ENCODE peak calls at places on chromosomes 11 and 22, in six cellular contexts. N is psoas muscle, Y is colonic mucosa, I is iPS DF 6.9, U is heart right ventricle, W is SJCRH30. V is an unnamed sample. For H3K36me3, the result is how much of the 10 kb centered on the place peaks cover.

GRCh38 chr11:77191823-77192495 is 63.9 kb downstream of the MYO7A start:
- DNase-seq in N (no peak), Y (peak), I (no peak), U (peak), W (peak), V (no peak)

GRCh38 chr22:20099099-20099711 is 16.7 kb upstream of the RANBP1 start:
- DNase-seq in N (no peak), Y (no peak), I (no peak), U (no peak), W (no peak), V (no peak)

GRCh38 chr11:86673055-86673843 is 833 bp upstream of the ME3 start:
- DNase-seq in N (no peak), Y (no peak), I (no peak), U (no peak), W (no peak), V (no peak)

GRCh38 chr11:48001438-48002021 is 21.2 kb downstream of the PTPRJ start:
- DNase-seq in N (no peak), Y (no peak), I (no peak), U (no peak), W (no peak), V (no peak)

GRCh38 chr11:101133190-101133589 is 3.6 kb upstream of the PGR start:
- DNase-seq in N (no peak), Y (no peak), I (no peak), U (no peak), W (no peak), V (no peak)

GRCh38 chr11:34637303-34637702 is 16.4 kb downstream of the EHF start:
- DNase-seq in N (no peak), Y (no peak), I (no peak), U (peak), W (no peak), V (no peak)

GRCh38 chr11:68549789-68550484 is 89.4 kb downstream of the PPP6R3 start:
- DNase-seq in N (no peak), Y (no peak), I (no peak), U (no peak), W (no peak), V (no peak)

GRCh38 chr11:63503492-63503891 is 2.4 kb upstream of the LGALS12 start:
- DNase-seq in N (no peak), Y (no peak), I (no peak), U (no peak), W (no peak), V (no peak)

GRCh38 chr22:22508274-22509176 is at the start of gene ZNF280B:
- DNase-seq in N (peak), Y (peak), I (peak), U (peak), W (no peak), V (peak)

GRCh38 chr11:32435511-32435946 is at the start of gene WT1:
- DNase-seq in N (no peak), Y (no peak), I (no peak), U (peak), W (no peak), V (no peak)

GRCh38 chr11:109735139-109735538 is 313.1 kb downstream of the C11orf87 start:
- DNase-seq in N (no peak), Y (no peak), I (no peak), U (no peak), W (no peak), V (no peak)

GRCh38 chr22:27247691-27248434 is 553.7 kb downstream of the MN1 start:
- DNase-seq in N (no peak), Y (no peak), I (no peak), U (no peak), W (peak), V (no peak)

GRCh38 chr11:22078063-22078462 is 114.8 kb upstream of the ANO5 start:
- DNase-seq in N (no peak), Y (no peak), I (no peak), U (no peak), W (no peak), V (no peak)

GRCh38 chr22:44523981-44524759 is 26.1 kb upstream of the RTL6 start:
- DNase-seq in N (no peak), Y (peak), I (no peak), U (no peak), W (peak), V (no peak)

GRCh38 chr11:36057372-36058045 is 113.6 kb downstream of the LDLRAD3 start:
- DNase-seq in N (peak), Y (no peak), I (no peak), U (no peak), W (no peak), V (no peak)

GRCh38 chr11:129372609-129373488 is 2.8 kb upstream of the BARX2 start:
- DNase-seq in N (no peak), Y (no peak), I (no peak), U (no peak), W (no peak), V (no peak)

GRCh38 chr11:10902301-10902700 is 44.4 kb upstream of the ZBED5 start:
- DNase-seq in N (no peak), Y (no peak), I (no peak), U (no peak), W (no peak), V (no peak)

GRCh38 chr11:74570266-74571061 is 21.9 kb upstream of the POLD3 start:
- DNase-seq in N (no peak), Y (peak), I (peak), U (no peak), W (peak), V (no peak)

GRCh38 chr22:29706493-29706892 is 13.3 kb upstream of the CABP7 start:
- DNase-seq in N (no peak), Y (no peak), I (no peak), U (no peak), W (no peak), V (no peak)

GRCh38 chr11:59898652-59899051 is 20.1 kb downstream of the OOSP3 start:
- DNase-seq in N (no peak), Y (no peak), I (no peak), U (no peak), W (peak), V (no peak)

GRCh38 chr11:58254936-58255335 is 13.1 kb downstream of the OR10W1 start:
- DNase-seq in N (no peak), Y (no peak), I (no peak), U (no peak), W (no peak), V (no peak)

GRCh38 chr11:17635551-17635938 is 83.8 kb upstream of the MYOD1 start:
- DNase-seq in N (no peak), Y (no peak), I (no peak), U (no peak), W (no peak), V (peak)

GRCh38 chr11:111417011-111417765 is 38.1 kb upstream of the POU2AF1 start:
- DNase-seq in N (no peak), Y (no peak), I (no peak), U (no peak), W (no peak), V (no peak)

GRCh38 chr22:27260087-27260730 is 541.3 kb downstream of the MN1 start:
- DNase-seq in N (no peak), Y (no peak), I (no peak), U (no peak), W (no peak), V (no peak)

GRCh38 chr11:110286298-110287040 is 9.9 kb downstream of the RDX start:
- DNase-seq in N (no peak), Y (no peak), I (no peak), U (no peak), W (no peak), V (no peak)

GRCh38 chr11:117180661-117181585 is 2.4 kb downstream of the SIDT2 start:
- DNase-seq in N (peak), Y (peak), I (peak), U (peak), W (no peak), V (peak)

GRCh38 chr11:123478352-123478986 is 48.4 kb downstream of the GRAMD1B start:
- DNase-seq in N (peak), Y (peak), I (peak), U (peak), W (peak), V (no peak)

GRCh38 chr22:41521166-41521565 is 23.1 kb downstream of the POLR3H start:
- DNase-seq in N (no peak), Y (no peak), I (no peak), U (no peak), W (no peak), V (no peak)

GRCh38 chr22:24813861-24814770 is 8.1 kb downstream of the SGSM1 start:
- DNase-seq in N (no peak), Y (no peak), I (no peak), U (no peak), W (no peak), V (no peak)

GRCh38 chr11:45930031-45930794 is 7.8 kb downstream of the LARGE2 start:
- DNase-seq in N (no peak), Y (peak), I (no peak), U (peak), W (peak), V (peak)

GRCh38 chr22:19809741-19810140 is 44.9 kb downstream of the GNB1L start:
- DNase-seq in N (no peak), Y (no peak), I (no peak), U (no peak), W (no peak), V (no peak)

GRCh38 chr11:12126352-12127019 is 16.1 kb downstream of the MICAL2 start:
- DNase-seq in N (no peak), Y (no peak), I (no peak), U (no peak), W (no peak), V (no peak)

GRCh38 chr22:18970180-18970947 is 34.3 kb upstream of the PRODH start:
- DNase-seq in N (peak), Y (no peak), I (no peak), U (no peak), W (no peak), V (no peak)

GRCh38 chr11:129146196-129146595 is 45.9 kb downstream of the ARHGAP32 start:
- DNase-seq in N (no peak), Y (no peak), I (no peak), U (no peak), W (no peak), V (no peak)

GRCh38 chr22:46373838-46374662 is 38.5 kb downstream of the TRMU start:
- DNase-seq in N (no peak), Y (peak), I (no peak), U (peak), W (peak), V (no peak)

DNA sequence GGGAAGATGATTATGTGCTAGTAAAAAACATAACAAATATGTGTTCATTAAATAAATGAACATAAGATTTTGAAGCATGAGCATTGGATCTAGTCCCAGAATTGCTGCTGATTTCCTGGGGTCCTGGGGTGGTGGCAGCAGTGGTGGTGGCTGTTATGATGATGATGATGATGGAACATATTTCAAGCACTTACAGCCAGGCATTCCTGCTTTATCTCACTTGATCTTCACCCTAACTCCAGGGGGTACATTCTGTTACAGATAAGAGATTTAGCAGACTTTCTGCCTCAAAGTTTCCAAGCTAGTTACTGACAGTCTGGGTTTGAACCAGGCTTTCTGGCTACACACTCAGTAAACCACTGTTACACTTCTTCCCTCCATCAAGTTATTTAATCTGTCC is 5.2 kb downstream of the TRAPPC4 start:
- DNase-seq in N (no peak), Y (no peak), I (no peak), U (no peak), W (no peak), V (no peak)
- H3K36me3 ChIP-seq in N (half or more), Y (under half), I (under half), U (half or more), W (under half), V (under half)

DNA sequence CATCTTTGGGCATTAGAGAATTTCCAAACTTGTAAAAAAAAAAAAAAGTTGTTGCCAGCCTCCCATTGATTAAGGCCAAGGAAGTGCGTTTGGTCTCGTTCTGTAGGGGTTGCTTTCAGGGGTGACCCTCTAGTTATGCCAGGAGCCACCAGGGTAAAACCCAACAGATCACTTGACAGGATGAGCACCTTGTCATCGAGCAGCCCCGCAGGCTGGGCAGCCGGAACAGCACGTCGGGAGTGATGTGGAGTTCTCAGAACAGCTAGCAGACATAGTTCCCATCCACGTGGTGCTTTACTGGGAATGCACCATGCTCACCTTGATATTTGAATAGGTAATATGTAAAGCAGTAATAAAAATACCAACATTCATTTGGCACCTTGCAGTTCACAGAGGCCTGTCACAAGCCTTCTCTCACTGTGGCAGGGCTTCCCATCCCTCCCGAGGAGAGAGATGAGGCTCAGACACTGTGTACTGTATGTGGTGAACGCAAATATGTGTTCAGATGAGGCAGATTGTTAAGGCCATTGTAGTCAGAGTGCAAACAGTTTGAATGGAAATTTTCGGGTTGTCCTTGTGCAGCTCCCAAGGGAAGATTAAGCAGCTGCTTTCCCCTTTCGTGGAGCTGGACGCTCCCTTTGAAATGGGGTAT is 70.9 kb upstream of the SORL1-AS1 start:
- DNase-seq in N (no peak), Y (no peak), I (no peak), U (no peak), W (no peak), V (no peak)
- H3K36me3 ChIP-seq in N (under half), Y (under half), I (under half), U (under half), W (under half), V (under half)

DNA sequence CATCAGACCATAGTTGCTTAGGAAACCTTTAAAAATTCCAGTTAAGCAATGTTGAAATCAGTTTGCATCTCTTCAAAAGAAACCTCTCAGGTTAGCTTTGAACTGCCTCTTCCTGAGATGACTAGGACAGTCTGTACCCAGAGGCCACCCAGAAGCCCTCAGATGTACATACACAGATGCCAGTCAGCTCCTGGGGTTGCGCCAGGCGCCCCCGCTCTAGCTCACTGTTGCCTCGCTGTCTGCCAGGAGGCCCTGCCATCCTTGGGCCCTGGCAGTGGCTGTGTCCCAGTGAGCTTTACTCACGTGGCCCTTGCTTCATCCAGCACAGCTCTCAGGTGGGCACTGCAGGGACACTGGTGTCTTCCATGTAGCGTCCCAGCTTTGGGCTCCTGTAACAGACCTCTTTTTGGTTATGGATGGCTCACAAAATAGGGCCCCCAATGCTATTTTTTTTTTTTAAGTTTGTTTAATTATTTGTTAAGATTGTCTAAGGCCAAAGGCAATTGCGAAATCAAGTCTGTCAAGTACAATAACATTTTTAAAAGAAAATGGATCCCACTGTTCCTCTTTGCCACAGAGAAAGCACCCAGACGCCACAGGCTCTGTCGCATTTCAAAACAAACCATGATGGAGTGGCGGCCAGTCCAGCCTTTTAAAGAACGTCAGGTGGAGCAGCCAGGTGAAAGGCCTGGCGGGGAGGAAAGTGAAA is 73.4 kb downstream of the NCAPD3 start:
- DNase-seq in N (no peak), Y (no peak), I (no peak), U (peak), W (no peak), V (no peak)
- H3K36me3 ChIP-seq in N (half or more), Y (under half), I (under half), U (half or more), W (half or more), V (half or more)

GRCh38 chr22:32396746-32397145 is 15.3 kb downstream of the RTCB start:
- DNase-seq in N (no peak), Y (no peak), I (no peak), U (no peak), W (no peak), V (no peak)

GRCh38 chr22:32396255-32396654 is 15.8 kb downstream of the RTCB start:
- DNase-seq in N (no peak), Y (no peak), I (no peak), U (no peak), W (no peak), V (no peak)

GRCh38 chr22:32407332-32407731 is 4.7 kb downstream of the RTCB start:
- DNase-seq in N (no peak), Y (no peak), I (no peak), U (no peak), W (no peak), V (no peak)

DNA sequence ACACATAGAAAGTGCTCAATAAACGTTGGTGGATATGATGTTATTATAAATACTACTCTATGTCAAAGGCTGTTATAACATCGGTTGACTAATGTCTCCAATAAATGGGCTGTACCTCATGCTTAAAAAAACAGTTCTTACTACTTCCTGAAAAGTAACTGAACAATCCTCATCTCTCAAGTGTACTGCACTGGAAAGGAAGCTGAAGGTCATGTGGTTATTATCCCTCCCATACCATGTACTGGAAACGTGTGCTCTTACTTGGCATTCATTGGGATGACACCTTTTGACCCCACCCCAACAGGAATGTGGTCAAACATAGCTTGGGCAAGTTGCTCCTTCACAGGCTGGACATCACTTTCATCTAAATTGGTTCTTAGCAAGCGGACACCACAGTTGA is 10.6 kb downstream of the RTCB start:
- DNase-seq in N (no peak), Y (no peak), I (no peak), U (no peak), W (no peak), V (no peak)
- H3K36me3 ChIP-seq in N (half or more), Y (under half), I (under half), U (half or more), W (under half), V (half or more)

V was measured in suprapubic skin.